ENCODE peak calls at places on chromosome 1, in six cellular contexts. D is tibial nerve, C is omental fat pad, B is thoracic aorta, A is psoas muscle, M is K562. G is an unnamed sample.

GRCh38 chr1:49016030-49016991 is 239.6 kb upstream of the BEND5 start:
- DNase-seq in D (no peak), C (no peak), B (no peak), A (no peak), M (no peak), G (no peak)

GRCh38 chr1:233815865-233816264 is 88.6 kb upstream of the SLC35F3 start:
- DNase-seq in D (no peak), C (no peak), B (no peak), A (no peak), M (no peak), G (no peak)

GRCh38 chr1:163069142-163069541 is at the start of gene RGS4:
- DNase-seq in D (no peak), C (no peak), B (peak; percentile 12), A (peak; percentile 53), M (peak; percentile 8), G (no peak)

GRCh38 chr1:51156752-51157151 is 54.7 kb downstream of the C1orf185 start:
- DNase-seq in D (no peak), C (no peak), B (no peak), A (no peak), M (no peak), G (no peak)

GRCh38 chr1:215749423-215749822 is 182.3 kb downstream of the KCTD3 start:
- DNase-seq in D (no peak), C (no peak), B (no peak), A (no peak), M (no peak), G (no peak)

GRCh38 chr1:40339420-40340323 is 22.6 kb upstream of the COL9A2 start:
- DNase-seq in D (no peak), C (no peak), B (no peak), A (no peak), M (peak; percentile 76), G (no peak)

GRCh38 chr1:227892930-227893695 is 54.6 kb downstream of the WNT9A start:
- DNase-seq in D (peak; percentile 11), C (peak; percentile 1), B (no peak), A (peak; percentile 41), M (no peak), G (peak; percentile 39)

GRCh38 chr1:165216254-165216653 is 140.3 kb downstream of the LMX1A start:
- DNase-seq in D (no peak), C (no peak), B (no peak), A (no peak), M (no peak), G (no peak)

GRCh38 chr1:82091274-82091673 is 290.5 kb downstream of the ADGRL2 start:
- DNase-seq in D (no peak), C (no peak), B (no peak), A (no peak), M (no peak), G (no peak)

GRCh38 chr1:87968259-87968955 is 639.7 kb downstream of the LMO4 start:
- DNase-seq in D (no peak), C (no peak), B (peak; percentile 54), A (peak; percentile 53), M (no peak), G (no peak)

GRCh38 chr1:234777850-234778214 is 167.9 kb upstream of the IRF2BP2 start:
- DNase-seq in D (no peak), C (no peak), B (no peak), A (no peak), M (no peak), G (no peak)

GRCh38 chr1:9606458-9606857 is 17.7 kb downstream of the TMEM201 start:
- DNase-seq in D (no peak), C (no peak), B (no peak), A (no peak), M (no peak), G (no peak)

GRCh38 chr1:18652791-18653190 is 22.1 kb downstream of the PAX7 start:
- DNase-seq in D (no peak), C (no peak), B (no peak), A (no peak), M (no peak), G (no peak)

GRCh38 chr1:226309398-226310122 is 596 bp upstream of the LIN9 start:
- DNase-seq in D (no peak), C (peak; percentile 27), B (no peak), A (no peak), M (no peak), G (no peak)

GRCh38 chr1:58943776-58944175 is 159.9 kb upstream of the JUN start:
- DNase-seq in D (no peak), C (no peak), B (no peak), A (no peak), M (no peak), G (no peak)

GRCh38 chr1:236131916-236132315 is 10.4 kb upstream of the GPR137B start:
- DNase-seq in D (no peak), C (no peak), B (no peak), A (no peak), M (no peak), G (no peak)

GRCh38 chr1:224623743-224624333 is 7.7 kb downstream of the CNIH3 start:
- DNase-seq in D (no peak), C (no peak), B (no peak), A (no peak), M (no peak), G (peak; percentile 43)

GRCh38 chr1:89843279-89844121 is 22.7 kb downstream of the LRRC8D start:
- DNase-seq in D (peak; percentile 37), C (peak; percentile 28), B (no peak), A (peak; percentile 81), M (no peak), G (peak; percentile 66)
- TF ChIP-seq CTCF in D (peak; percentile 85), C (peak; percentile 74), B (peak; percentile 44), A (peak; percentile 75), M (no peak), G (peak; percentile 96)

DNA sequence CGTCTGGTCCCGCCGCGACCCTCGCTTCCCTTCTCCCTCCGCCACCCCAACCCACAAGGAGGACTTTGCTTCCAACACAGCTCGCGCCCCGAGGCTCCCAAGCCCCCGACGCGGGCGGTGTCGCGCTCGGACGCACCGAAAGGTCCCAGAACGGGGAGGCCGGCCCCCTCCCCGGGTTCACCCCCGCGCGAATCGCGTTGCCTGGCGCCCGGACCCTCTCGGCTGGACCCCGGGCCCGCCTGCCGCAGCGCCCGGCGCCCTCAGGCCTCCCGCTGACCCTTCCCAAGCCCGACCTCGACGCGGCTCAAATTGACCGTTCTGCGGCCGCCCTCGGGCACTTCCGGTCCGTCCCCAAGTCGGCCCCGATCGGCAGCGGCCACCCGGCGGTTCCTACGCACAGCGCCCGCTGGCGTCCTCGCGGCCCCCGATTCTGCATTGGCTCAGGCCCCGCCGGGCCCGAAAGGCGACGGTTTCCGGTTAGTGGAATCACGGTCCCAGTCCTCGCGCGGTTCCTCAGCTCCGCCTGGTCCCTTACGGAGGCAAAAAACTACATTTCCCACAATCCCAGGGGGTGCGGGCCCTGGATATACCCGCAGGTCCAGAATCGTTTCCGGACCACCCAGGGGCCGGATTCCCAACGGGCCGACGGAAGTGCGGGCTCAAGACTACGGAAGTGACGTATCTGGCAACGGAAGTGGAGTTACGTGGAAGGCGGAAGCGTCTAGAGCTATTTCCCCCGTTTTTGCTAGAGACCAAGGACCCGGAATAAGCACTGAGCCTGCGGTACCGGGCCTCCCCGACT is at the start of gene AURKAIP1:
- DNase-seq in D (peak; percentile 96), C (peak; percentile 91), B (peak; percentile 96), A (peak; percentile 99), M (peak; percentile 95), G (peak; percentile 100)
- TF ChIP-seq CTCF in D (peak; percentile 71), C (no peak), B (peak; percentile 22), A (peak; percentile 29), M (peak; percentile 61), G (peak; percentile 24)

GRCh38 chr1:246261641-246262040 is 245.4 kb downstream of the SMYD3 start:
- DNase-seq in D (no peak), C (no peak), B (no peak), A (no peak), M (no peak), G (no peak)
- TF ChIP-seq CTCF in D (no peak), C (no peak), B (no peak), A (no peak), M (peak; percentile 21), G (peak; percentile 22)

GRCh38 chr1:208036177-208036808 is 125.4 kb upstream of the CD34 start:
- DNase-seq in D (no peak), C (no peak), B (no peak), A (no peak), M (peak; percentile 64), G (no peak)
- TF ChIP-seq CTCF in D (no peak), C (no peak), B (no peak), A (peak; percentile 26), M (peak; percentile 64), G (no peak)

DNA sequence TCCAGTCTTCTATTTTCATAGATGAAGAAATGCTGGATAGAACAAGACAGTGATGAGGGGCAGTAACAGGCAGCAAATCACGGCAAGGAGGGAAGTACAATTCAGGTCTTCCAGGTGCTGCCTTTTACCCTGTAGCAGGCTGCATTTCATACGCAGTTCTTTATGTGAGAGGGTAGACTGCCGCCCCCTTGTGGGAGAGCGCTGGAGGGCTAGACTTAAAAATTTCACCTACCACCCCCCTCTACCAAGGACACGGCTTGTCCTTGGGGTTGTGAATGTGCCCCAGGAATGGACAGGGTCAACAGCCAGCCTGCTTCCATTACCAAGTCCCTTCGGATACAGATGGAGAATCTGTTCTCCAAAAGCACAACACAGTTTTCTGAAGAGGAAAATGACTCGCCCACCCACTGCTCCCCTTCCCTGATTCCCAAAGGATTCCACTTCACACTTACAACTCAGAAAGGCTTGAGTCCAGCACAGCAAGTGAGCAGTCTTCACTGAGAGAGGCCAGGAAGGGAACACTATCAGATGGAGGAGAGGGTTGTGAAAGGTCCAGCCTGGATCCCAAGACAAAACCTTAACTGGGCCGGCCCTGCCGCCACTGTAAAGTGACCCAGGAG is 7.4 kb downstream of the WDR77 start:
- DNase-seq in D (no peak), C (no peak), B (no peak), A (no peak), M (peak; percentile 54), G (no peak)
- TF ChIP-seq CTCF in D (no peak), C (no peak), B (peak; percentile 12), A (no peak), M (peak; percentile 61), G (peak; percentile 43)

GRCh38 chr1:79041666-79042065 is 35.1 kb upstream of the ADGRL4 start:
- DNase-seq in D (no peak), C (no peak), B (no peak), A (no peak), M (no peak), G (no peak)

GRCh38 chr1:79043506-79043905 is 37.0 kb upstream of the ADGRL4 start:
- DNase-seq in D (no peak), C (no peak), B (no peak), A (no peak), M (no peak), G (no peak)

GRCh38 chr1:79042539-79042938 is 36.0 kb upstream of the ADGRL4 start:
- DNase-seq in D (no peak), C (no peak), B (no peak), A (no peak), M (no peak), G (no peak)

GRCh38 chr1:79042117-79042516 is 35.6 kb upstream of the ADGRL4 start:
- DNase-seq in D (no peak), C (no peak), B (no peak), A (no peak), M (no peak), G (no peak)

DNA sequence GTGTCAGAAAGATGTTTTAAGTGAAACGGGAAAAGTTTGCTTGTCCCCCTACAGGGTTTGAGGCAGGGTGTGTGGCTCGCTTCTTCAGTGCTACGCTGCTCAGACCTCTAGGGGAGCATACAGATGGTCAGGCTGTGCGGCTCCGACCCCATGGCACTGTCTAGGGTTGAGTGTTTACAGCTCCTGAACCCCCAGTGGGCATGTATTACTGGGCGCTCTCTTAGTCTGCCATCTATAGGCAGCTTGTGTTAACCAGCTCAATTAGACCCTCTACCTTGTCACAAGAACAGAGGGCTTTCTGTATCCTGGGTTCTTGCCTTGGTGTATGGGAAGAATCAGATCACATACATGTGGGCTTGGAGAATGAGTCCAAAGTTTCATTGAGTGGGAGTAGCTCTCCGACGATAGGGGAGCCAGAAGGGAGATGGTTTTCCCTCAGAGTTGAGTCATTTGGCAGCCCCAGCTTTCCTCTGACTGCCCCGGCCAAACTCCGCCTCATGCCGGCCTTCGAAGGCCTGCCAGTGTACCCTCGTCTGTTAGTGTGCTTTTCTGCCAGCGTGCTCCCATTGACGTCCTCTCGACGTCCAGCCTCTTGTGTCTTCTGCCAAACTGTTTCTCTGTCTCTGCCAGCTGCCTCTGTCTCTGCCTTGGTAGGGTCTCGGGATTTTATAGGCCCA is 38.6 kb upstream of the ADGRL4 start:
- DNase-seq in D (no peak), C (no peak), B (no peak), A (peak; percentile 41), M (no peak), G (no peak)
- TF ChIP-seq CTCF in D (no peak), C (no peak), B (no peak), A (no peak), M (no peak), G (no peak)

G was measured in CD14-positive monocyte.